ENCODE peak calls at places on chromosome 17, in four cellular contexts. H is brain microvascular endothelial cell, J is nephron progenitor cell, C is body of pancreas. B is an unnamed sample.

GRCh38 chr17:72266099-72266852 is 145.5 kb downstream of the SOX9 start:
- DNase-seq in H (no peak), C (no peak), J (no peak), B (no peak)

GRCh38 chr17:48542114-48542955 is 2.6 kb downstream of the HOXB2 start:
- DNase-seq in H (no peak), J (peak; percentile 41), C (no peak), B (peak; percentile 38)

GRCh38 chr17:82003411-82004381 is 19.0 kb downstream of the CENPX start:
- DNase-seq in J (peak; percentile 65), C (peak; percentile 37), H (peak; percentile 93), B (peak; percentile 98)

GRCh38 chr17:17264430-17264829 is 16.6 kb downstream of the COPS3 start:
- DNase-seq in C (no peak), J (no peak), H (no peak), B (no peak)

GRCh38 chr17:17780941-17781590 is 55.7 kb downstream of the SREBF1 start:
- DNase-seq in C (no peak), J (peak; percentile 68), H (peak; percentile 28), B (no peak)

GRCh38 chr17:80927791-80928216 is 63.8 kb upstream of the CHMP6 start:
- DNase-seq in J (no peak), H (peak; percentile 72), C (no peak), B (no peak)

GRCh38 chr17:76384222-76384986 is at the start of gene SPHK1:
- DNase-seq in H (peak; percentile 58), C (peak; percentile 70), J (peak; percentile 82), B (peak; percentile 95)

GRCh38 chr17:7523033-7523432 is 25.8 kb upstream of the TNFSF12 start:
- DNase-seq in J (peak; percentile 19), C (peak; percentile 22), H (no peak), B (no peak)

GRCh38 chr17:14580494-14580893 is 279.6 kb downstream of the HS3ST3B1 start:
- DNase-seq in C (no peak), J (no peak), H (no peak), B (peak; percentile 30)

GRCh38 chr17:43634681-43635125 is 27.0 kb downstream of the MEOX1 start:
- DNase-seq in C (peak; percentile 6), H (peak; percentile 13), J (no peak), B (peak; percentile 21)

GRCh38 chr17:83064732-83065659 is 14.4 kb upstream of the METRNL start:
- DNase-seq in C (peak; percentile 80), J (no peak), H (no peak), B (no peak)

GRCh38 chr17:45246861-45247428 is 14.9 kb downstream of the SPATA32 start:
- DNase-seq in H (no peak), J (peak; percentile 77), C (no peak), B (peak; percentile 45)
- TF ChIP-seq CTCF in H (peak; percentile 71), J (peak; percentile 59), C (no peak), B (peak; percentile 36)

GRCh38 chr17:63402808-63403207 is 43.3 kb downstream of the CYB561 start:
- DNase-seq in J (no peak), C (no peak), H (peak; percentile 51), B (peak; percentile 81)

GRCh38 chr17:63405741-63406261 is 40.3 kb downstream of the CYB561 start:
- DNase-seq in J (no peak), H (peak; percentile 63), C (peak; percentile 32), B (peak; percentile 73)

GRCh38 chr17:63405020-63405419 is 41.1 kb downstream of the CYB561 start:
- DNase-seq in J (no peak), H (no peak), C (no peak), B (no peak)

GRCh38 chr17:63407741-63408330 is 38.3 kb downstream of the CYB561 start:
- DNase-seq in C (no peak), H (no peak), J (no peak), B (no peak)

GRCh38 chr17:63406689-63407330 is 39.3 kb downstream of the CYB561 start:
- DNase-seq in H (peak; percentile 94), C (peak; percentile 90), J (peak; percentile 66), B (peak; percentile 93)
- TF ChIP-seq CTCF in H (peak; percentile 87), C (peak; percentile 76), J (peak; percentile 80), B (peak; percentile 78)

DNA sequence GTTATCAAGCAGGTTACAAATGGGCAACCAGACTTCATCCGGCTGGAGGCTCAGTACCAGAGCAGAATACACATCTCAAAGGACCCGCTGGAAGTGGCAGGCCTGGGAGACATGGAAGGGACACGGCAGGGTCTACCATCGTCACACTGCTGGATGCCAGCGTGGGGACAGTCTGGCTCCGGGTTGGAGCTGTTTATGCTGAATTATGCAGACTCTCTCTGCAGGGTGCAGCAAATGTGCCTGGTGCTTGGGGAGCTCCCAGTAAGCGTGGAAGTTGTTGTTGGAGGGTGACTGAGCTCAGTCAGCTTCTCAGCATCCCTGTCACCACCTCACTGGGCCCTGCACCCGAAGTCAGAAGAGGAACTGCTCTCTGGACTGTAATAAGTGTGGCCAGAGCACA is 12.2 kb downstream of the WSCD1 start:
- DNase-seq in H (no peak), C (no peak), J (no peak), B (no peak)
- TF ChIP-seq CTCF in H (no peak), C (no peak), J (no peak), B (no peak)

GRCh38 chr17:2421315-2422147 is 20.7 kb upstream of the MNT start:
- DNase-seq in J (no peak), C (peak; percentile 52), H (no peak), B (peak; percentile 37)
- TF ChIP-seq CTCF in J (no peak), C (no peak), H (peak; percentile 30), B (no peak)

GRCh38 chr17:30000001-30000754 is 58.7 kb downstream of the EFCAB5 start:
- DNase-seq in H (no peak), C (no peak), J (no peak), B (no peak)
- TF ChIP-seq CTCF in H (no peak), C (no peak), J (no peak), B (no peak)

GRCh38 chr17:77888242-77889134 is 70.0 kb upstream of the TNRC6C start:
- DNase-seq in H (no peak), C (no peak), J (no peak), B (no peak)

GRCh38 chr17:77890771-77891170 is 67.7 kb upstream of the TNRC6C start:
- DNase-seq in J (no peak), H (no peak), C (no peak), B (no peak)

GRCh38 chr17:77891602-77892001 is 66.9 kb upstream of the TNRC6C start:
- DNase-seq in C (no peak), H (no peak), J (no peak), B (no peak)

GRCh38 chr17:77889135-77889505 is 69.4 kb upstream of the TNRC6C start:
- DNase-seq in J (no peak), H (no peak), C (no peak), B (no peak)

DNA sequence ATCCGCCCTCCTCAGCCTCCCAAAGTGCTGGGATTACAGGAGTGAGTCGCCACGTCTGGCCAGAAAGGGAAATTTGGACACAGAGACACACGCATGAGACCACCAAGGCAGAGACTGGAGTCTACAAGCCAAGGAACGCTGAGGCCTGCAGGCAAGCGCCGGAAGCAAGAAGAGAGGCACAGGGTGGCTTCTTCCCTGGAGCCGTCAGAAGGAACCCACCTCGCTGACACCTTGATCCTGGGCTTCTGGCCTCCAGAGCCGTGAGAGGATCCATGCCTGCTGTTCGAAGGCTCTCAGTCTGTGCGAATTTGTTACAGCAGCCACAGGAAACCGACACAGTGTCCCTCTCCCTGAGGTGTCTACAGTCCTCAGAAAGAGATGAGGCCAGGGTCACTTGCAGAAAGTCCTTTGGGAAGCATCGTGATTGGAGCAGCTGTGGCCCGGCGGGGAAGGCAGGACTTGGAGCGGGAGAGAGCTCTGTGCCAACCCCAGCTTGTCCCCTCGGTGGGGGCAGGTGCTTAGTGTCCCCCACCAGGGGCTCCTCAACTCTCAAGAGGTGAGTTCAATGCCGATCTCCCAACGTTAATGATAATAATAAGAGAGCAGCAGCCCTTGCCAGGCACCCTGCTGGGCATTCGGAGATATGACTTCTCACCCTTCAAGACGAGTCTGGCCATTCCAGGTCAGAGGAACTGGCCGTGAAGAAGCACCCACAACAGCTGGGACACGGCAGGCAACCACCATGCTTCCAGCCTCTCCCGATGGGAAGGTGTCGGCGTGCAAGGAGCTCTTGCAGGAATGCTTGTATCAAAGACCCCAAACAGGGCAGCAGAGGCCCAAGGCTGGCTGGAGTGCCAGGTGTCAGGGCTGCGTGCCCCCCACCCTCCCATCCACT is 68.4 kb upstream of the TNRC6C start:
- DNase-seq in J (no peak), H (no peak), C (no peak), B (no peak)
- TF ChIP-seq CTCF in J (no peak), H (no peak), C (no peak), B (no peak)

GRCh38 chr17:2867441-2868424 is 71.5 kb downstream of the RAP1GAP2 start:
- DNase-seq in H (peak; percentile 46), J (peak; percentile 28), C (peak; percentile 75), B (peak; percentile 77)
- TF ChIP-seq CTCF in H (peak; percentile 65), J (no peak), C (no peak), B (no peak)

GRCh38 chr17:27206447-27206846 is 87.5 kb upstream of the WSB1 start:
- DNase-seq in H (no peak), J (no peak), C (no peak), B (peak; percentile 8)
- TF ChIP-seq CTCF in H (peak; percentile 51), J (no peak), C (no peak), B (no peak)

GRCh38 chr17:8900626-8901585 is 33.4 kb upstream of the PIK3R6 start:
- DNase-seq in J (no peak), C (no peak), H (no peak), B (no peak)
- TF ChIP-seq CTCF in J (no peak), C (no peak), H (no peak), B (no peak)

DNA sequence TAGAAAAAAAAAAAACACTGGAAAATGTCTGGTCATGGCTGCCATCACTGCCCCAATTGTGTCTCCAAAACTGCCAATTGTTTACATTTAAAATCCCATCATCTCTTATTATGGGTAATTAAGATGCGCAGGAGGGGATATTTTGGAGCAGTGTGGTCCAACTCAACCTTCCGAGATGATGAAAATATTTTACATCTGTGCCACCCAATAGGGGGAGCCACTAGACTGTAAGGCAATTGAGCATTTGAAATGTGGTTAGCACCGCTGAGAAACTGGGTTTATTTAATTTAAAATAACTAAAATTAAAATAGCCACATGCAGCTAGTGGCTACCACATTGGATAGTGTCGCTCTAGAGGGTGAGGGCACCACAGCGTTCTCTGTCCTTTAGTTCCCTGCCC is 3.6 kb downstream of the MPO start:
- DNase-seq in J (no peak), C (no peak), H (peak; percentile 7), B (peak; percentile 5)
- TF ChIP-seq CTCF in J (peak; percentile 30), C (no peak), H (peak; percentile 51), B (peak; percentile 33)